ENCODE peak calls at places on chromosomes 12 and 14, in eight cellular contexts. C is endothelial cell of umbilical vein, S is OCI-LY7, F is WTC11, T is SK-N-SH, U is heart left ventricle, V is tibial artery, N is colonic mucosa. I is an unnamed sample.
A peak's percentile ranks its signal among the peaks of the same experiment; 100 is the strongest.

GRCh38 chr12:91140660-91141045 is 29.4 kb upstream of the LUM start:
- DNase-seq in T (no peak), V (peak; percentile 32), C (no peak), U (peak; percentile 28), N (no peak), S (no peak), F (no peak), I (no peak)

GRCh38 chr12:69644516-69644915 is 33.8 kb upstream of the LRRC10 start:
- DNase-seq in V (no peak), F (no peak), U (no peak), N (no peak), S (no peak), T (no peak), C (no peak), I (no peak)

GRCh38 chr12:112347521-112347920 is 34.7 kb downstream of the HECTD4 start:
- DNase-seq in N (no peak), V (no peak), C (no peak), U (no peak), T (no peak), S (no peak), F (no peak), I (no peak)

GRCh38 chr12:105219261-105220018 is 16.5 kb downstream of the APPL2 start:
- DNase-seq in C (no peak), U (no peak), T (no peak), F (no peak), S (no peak), N (no peak), V (no peak), I (no peak)

GRCh38 chr14:55976619-55977018 is 141.6 kb upstream of the PELI2 start:
- DNase-seq in U (no peak), F (no peak), S (no peak), N (peak; percentile 51), C (peak; percentile 39), T (no peak), V (no peak), I (no peak)

GRCh38 chr14:33812596-33812995 is 138.3 kb downstream of the EGLN3 start:
- DNase-seq in T (no peak), F (no peak), N (no peak), C (no peak), S (no peak), V (no peak), U (no peak), I (no peak)

GRCh38 chr12:93849946-93850345 is 172.8 kb downstream of the CRADD start:
- DNase-seq in T (no peak), S (no peak), U (no peak), V (no peak), N (no peak), C (no peak), F (no peak), I (no peak)

GRCh38 chr14:69247691-69248440 is 12.1 kb upstream of the GALNT16 start:
- DNase-seq in F (no peak), C (no peak), U (no peak), S (peak; percentile 16), T (no peak), N (no peak), V (peak; percentile 77), I (no peak)

GRCh38 chr12:57621497-57622292 is 10.5 kb downstream of the ARHGEF25 start:
- DNase-seq in T (peak; percentile 96), F (peak; percentile 77), N (peak; percentile 50), C (peak; percentile 52), V (no peak), S (peak; percentile 36), U (peak; percentile 72), I (peak; percentile 75)

GRCh38 chr14:70096866-70097265 is 91.9 kb downstream of the SLC8A3 start:
- DNase-seq in T (peak; percentile 34), U (no peak), V (no peak), S (no peak), F (peak; percentile 56), C (peak; percentile 3), N (no peak), I (no peak)

GRCh38 chr14:98189521-98189920 is 1082.5 kb downstream of the BCL11B start:
- DNase-seq in C (no peak), F (no peak), N (no peak), S (no peak), T (no peak), U (no peak), V (no peak), I (no peak)

GRCh38 chr12:120584343-120585149 is 3.3 kb upstream of the POP5 start:
- DNase-seq in F (peak; percentile 71), T (peak; percentile 77), U (peak; percentile 41), S (peak; percentile 57), C (peak; percentile 30), N (peak; percentile 79), V (peak; percentile 41), I (no peak)

GRCh38 chr12:123971770-123972447 is 722 bp downstream of the CCDC92 start:
- DNase-seq in V (peak; percentile 23), U (peak; percentile 37), F (peak; percentile 85), S (peak; percentile 37), N (peak; percentile 56), T (peak; percentile 69), C (no peak), I (no peak)

GRCh38 chr12:96091833-96092232 is 56.4 kb upstream of the LTA4H start:
- DNase-seq in C (no peak), S (peak; percentile 10), V (no peak), N (no peak), U (no peak), T (no peak), F (peak; percentile 13), I (no peak)

GRCh38 chr12:96907681-96908163 is 665 bp downstream of the NEDD1 start:
- DNase-seq in U (no peak), N (peak; percentile 35), T (peak; percentile 42), C (peak; percentile 59), V (no peak), S (peak; percentile 42), F (no peak), I (no peak)

GRCh38 chr14:41362134-41362533 is 244.5 kb upstream of the LRFN5 start:
- DNase-seq in U (no peak), T (no peak), S (no peak), C (no peak), V (no peak), N (no peak), F (no peak), I (no peak)

DNA sequence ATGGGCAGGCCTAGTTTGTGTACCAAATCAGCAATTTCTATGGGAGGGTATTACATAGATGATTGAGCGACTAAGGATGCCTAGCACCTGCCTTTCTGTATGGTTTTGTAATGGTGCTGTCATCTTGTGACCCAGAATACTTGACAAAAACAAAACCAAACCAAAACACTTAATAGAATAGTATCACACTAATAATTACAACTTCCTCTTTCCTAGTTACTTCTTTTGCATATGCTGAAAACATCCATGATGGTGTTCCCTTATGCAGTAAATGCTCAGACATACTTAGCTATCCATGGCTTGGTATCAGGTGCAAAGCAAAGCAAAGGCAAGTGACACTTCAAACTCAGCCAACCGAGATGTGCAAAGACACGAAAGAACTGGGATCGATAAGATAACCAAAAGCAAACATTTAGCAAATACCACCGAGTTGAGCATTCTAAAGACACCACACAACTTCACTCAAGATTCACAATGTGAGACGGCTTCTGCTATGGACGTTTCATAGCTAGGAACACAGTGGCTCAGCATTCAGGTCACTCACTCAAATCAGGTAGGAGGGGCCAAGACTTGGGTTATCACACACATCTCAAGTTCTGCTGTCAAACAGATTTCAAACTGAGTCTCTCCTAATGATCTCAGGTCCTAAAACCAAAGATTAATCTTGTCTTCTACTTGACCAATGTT is 24.3 kb downstream of the PPP1CC start:
- DNase-seq in U (no peak), V (no peak), T (no peak), F (no peak), C (no peak), S (no peak), N (no peak), I (no peak)
- TF ChIP-seq CTCF in U (no peak), V (no peak), T (no peak), F (no peak), C (no peak), S (no peak), N (no peak), I (no peak)

GRCh38 chr14:51289169-51289568 is 49.1 kb downstream of the TMX1 start:
- DNase-seq in V (no peak), U (no peak), F (no peak), C (no peak), N (no peak), S (no peak), T (no peak), I (no peak)
- TF ChIP-seq CTCF in V (no peak), U (no peak), F (no peak), C (no peak), N (no peak), S (no peak), T (no peak), I (no peak)

DNA sequence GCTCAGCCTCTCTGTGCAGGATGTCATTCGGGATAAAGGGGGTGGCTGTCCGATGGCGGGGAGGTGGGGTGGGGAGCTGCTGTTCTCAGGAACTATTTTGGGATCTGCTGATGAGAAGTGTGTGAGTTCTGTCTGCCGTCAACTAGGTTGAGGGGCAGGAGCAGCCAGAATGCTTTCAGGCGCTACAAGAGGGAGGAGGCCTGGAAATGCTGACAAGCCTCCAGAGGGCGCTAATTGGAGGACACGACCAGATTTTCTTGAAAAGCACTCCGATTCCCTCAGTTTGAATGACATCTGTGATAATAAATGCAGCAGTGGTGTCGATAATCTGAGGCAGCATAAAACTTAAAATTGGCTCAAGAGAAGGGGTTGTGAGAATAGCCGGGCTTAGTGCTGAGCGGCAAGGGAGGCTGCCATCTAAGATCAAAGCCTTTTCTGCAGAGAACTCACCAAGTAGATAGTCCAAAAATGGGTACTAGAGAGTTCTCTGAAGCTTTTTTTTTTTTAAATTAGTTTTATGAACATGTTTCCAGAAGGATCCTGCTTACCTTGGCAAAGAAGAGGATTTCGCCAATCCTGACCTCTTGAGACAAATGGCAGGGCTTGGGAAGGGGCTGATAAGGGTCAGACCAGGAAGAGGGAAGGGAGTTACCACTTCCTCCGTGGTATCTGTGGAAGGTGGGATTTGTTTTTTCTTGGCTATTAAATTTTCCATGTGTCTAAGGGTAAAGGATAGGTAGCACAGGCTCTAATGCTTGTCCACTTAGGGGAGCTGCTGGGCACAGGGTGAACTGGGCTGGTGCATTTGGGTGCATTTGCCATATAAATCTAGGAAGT is 94.4 kb downstream of the CRACR2A start:
- DNase-seq in V (no peak), N (peak; percentile 57), U (no peak), C (peak; percentile 20), F (peak; percentile 73), T (no peak), S (peak; percentile 35), I (no peak)
- TF ChIP-seq CTCF in V (no peak), N (no peak), U (peak; percentile 36), C (peak; percentile 44), F (peak; percentile 54), T (peak; percentile 32), S (peak; percentile 80), I (no peak)

GRCh38 chr12:132748319-132748718 is 13.3 kb downstream of the ANKLE2 start:
- DNase-seq in N (no peak), C (no peak), F (no peak), S (no peak), V (no peak), T (no peak), U (no peak), I (no peak)
- TF ChIP-seq CTCF in N (no peak), C (no peak), F (no peak), S (no peak), V (no peak), T (no peak), U (no peak), I (no peak)

I was measured in omental fat pad.